ENCODE peak calls at places on chromosomes 4 and X, in four cellular contexts. P is GM12878, T is HepG2, W is H1. E is an unnamed sample.
A peak's percentile ranks its signal among the peaks of the same experiment; 100 is the strongest.

GRCh38 chr4:164779080-164779479 is 25.1 kb downstream of the SMIM31 start:
- DNase-seq in P (no peak), T (no peak), W (no peak), E (no peak)

GRCh38 chr4:139018971-139019758 is 3.6 kb downstream of the NOCT start:
- DNase-seq in P (no peak), T (no peak), W (no peak), E (no peak)

GRCh38 chr4:188254211-188254610 is 115.0 kb downstream of the TRIML1 start:
- DNase-seq in P (no peak), T (no peak), W (no peak), E (no peak)

GRCh38 chr4:41256131-41256739 is 493 bp upstream of the UCHL1 start:
- DNase-seq in P (no peak), T (no peak), W (no peak), E (no peak)

GRCh38 chr4:153790962-153791551 is 2.2 kb upstream of the SFRP2 start:
- DNase-seq in P (no peak), T (no peak), W (peak; percentile 51), E (no peak)

GRCh38 chr4:173038192-173038896 is 130.3 kb upstream of the GALNT7 start:
- DNase-seq in P (no peak), T (no peak), W (no peak), E (no peak)

GRCh38 chr4:29549308-29549707 is 1170.9 kb upstream of the PCDH7 start:
- DNase-seq in P (no peak), T (no peak), W (no peak), E (no peak)

GRCh38 chr4:186761281-186761897 is 37.7 kb upstream of the FAT1 start:
- DNase-seq in P (no peak), T (no peak), W (no peak), E (no peak)

GRCh38 chr4:12499693-12500092 is 984.4 kb downstream of the RAB28 start:
- DNase-seq in P (no peak), T (peak; percentile 84), W (no peak), E (no peak)

GRCh38 chr4:183940807-183941310 is 35.8 kb downstream of the STOX2 start:
- DNase-seq in P (no peak), T (no peak), W (no peak), E (no peak)

GRCh38 chr4:20370284-20370683 is 118.6 kb downstream of the SLIT2 start:
- DNase-seq in P (no peak), T (no peak), W (no peak), E (no peak)

GRCh38 chrX:96140796-96141195 is 543.8 kb upstream of the DIAPH2 start:
- DNase-seq in P (no peak), T (no peak), W (no peak), E (no peak)

GRCh38 chrX:41692162-41692749 is 3.5 kb downstream of the GPR34 start:
- DNase-seq in P (no peak), T (no peak), W (no peak), E (no peak)

DNA sequence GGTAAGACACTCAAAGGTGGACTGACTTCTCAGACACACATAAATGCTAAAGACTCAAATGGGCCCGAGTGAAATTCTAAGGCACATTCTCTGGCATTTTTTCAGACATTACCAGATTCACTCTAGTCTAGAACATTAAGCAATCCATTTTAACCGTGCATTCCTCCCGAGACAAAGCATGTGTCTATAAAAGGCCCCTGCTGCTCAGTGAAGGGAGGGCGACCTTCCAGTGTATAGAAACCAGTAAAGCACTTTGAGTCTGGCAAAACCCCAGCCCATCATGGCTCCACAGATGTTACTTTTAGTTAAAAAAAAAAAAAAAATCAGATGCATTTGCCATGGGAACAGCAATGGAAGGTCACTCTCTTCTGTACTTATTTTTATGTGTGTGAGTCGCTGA is 644.5 kb downstream of the ZNF674 start:
- DNase-seq in P (no peak), T (no peak), W (no peak), E (no peak)
- TF ChIP-seq ZNF274 in P (no peak), T (no peak), W (no peak), E (no peak)

GRCh38 chr4:37759833-37760232 is 66.7 kb upstream of the PGM2 start:
- DNase-seq in P (no peak), T (no peak), W (no peak), E (no peak)

GRCh38 chr4:37757121-37757520 is 69.4 kb upstream of the PGM2 start:
- DNase-seq in P (no peak), T (no peak), W (no peak), E (no peak)

GRCh38 chr4:37754410-37755185 is 68.4 kb upstream of the RELL1 start:
- DNase-seq in P (no peak), T (no peak), W (no peak), E (no peak)

GRCh38 chr4:37758226-37758625 is 68.3 kb upstream of the PGM2 start:
- DNase-seq in P (no peak), T (peak; percentile 44), W (no peak), E (no peak)

GRCh38 chr4:37757705-37758104 is 68.8 kb upstream of the PGM2 start:
- DNase-seq in P (no peak), T (no peak), W (no peak), E (no peak)
- TF ChIP-seq YY1 in P (no peak), T (no peak), W (no peak), E (no peak)

GRCh38 chr4:808860-809570 is 16.9 kb downstream of the CPLX1 start:
- DNase-seq in P (no peak), T (no peak), W (no peak), E (no peak)
- TF ChIP-seq SUZ12 in P (no peak), T (no peak), W (no peak), E (no peak)

GRCh38 chr4:104524591-104524990 is 29.9 kb upstream of the CXXC4 start:
- DNase-seq in P (no peak), T (no peak), W (no peak), E (no peak)

GRCh38 chr4:104524026-104524425 is 29.3 kb upstream of the CXXC4 start:
- DNase-seq in P (no peak), T (no peak), W (no peak), E (no peak)

GRCh38 chr4:104516884-104517283 is 22.2 kb upstream of the CXXC4 start:
- DNase-seq in P (no peak), T (no peak), W (no peak), E (no peak)

GRCh38 chr4:104519588-104519987 is 24.9 kb upstream of the CXXC4 start:
- DNase-seq in P (peak; percentile 28), T (no peak), W (no peak), E (no peak)
- TF ChIP-seq ZNF274 in P (no peak), T (no peak), W (no peak), E (no peak)